ENCODE peak calls at places on chromosomes 3 and 15, in nine cellular contexts. Z is T-helper 9 cell; F is H54; J is effector CD4-positive, alpha-beta T cell; Q is HEK293T; H is stimulated activated CD4-positive, alpha-beta T cell treated with anti-CD3 and anti-CD28 coated beads, Interleukin-1b, Interleukin-23, amount 100 ng/mL, for 4 hours; M is RWPE2; L is WTC11; D is activated CD4-positive, alpha-beta T cell treated with anti-CD3 and anti-CD28 coated beads, Interleukin-2, amount 50 U/mL, for 1 hour. Y is an unnamed sample.

GRCh38 chr15:40439461-40440299 is 1.1 kb upstream of the BAHD1 start:
- DNase-seq in Z (peak), H (no peak), L (peak), J (no peak), Q (peak), F (peak), D (no peak), M (peak), Y (no peak)

GRCh38 chr3:59480486-59480995 is 430.7 kb upstream of the CFAP20DC start:
- DNase-seq in L (no peak), M (no peak), H (no peak), J (no peak), Z (no peak), F (no peak), D (no peak), Q (no peak), Y (no peak)

GRCh38 chr15:74906193-74906449 is 530 bp downstream of the FAM219B start:
- DNase-seq in L (no peak), Z (no peak), D (peak), Q (no peak), F (no peak), H (peak), J (no peak), M (no peak), Y (no peak)

GRCh38 chr15:99440551-99441426 is 125.0 kb upstream of the MEF2A start:
- DNase-seq in M (peak), Q (no peak), F (no peak), D (no peak), L (no peak), J (no peak), Z (no peak), H (no peak), Y (no peak)

GRCh38 chr3:105402287-105402801 is 35.6 kb downstream of the ALCAM start:
- DNase-seq in Z (no peak), L (no peak), D (no peak), F (peak), Q (no peak), J (no peak), M (peak), H (no peak), Y (no peak)

GRCh38 chr3:24129549-24129948 is 184.5 kb downstream of the NR1D2 start:
- DNase-seq in M (no peak), F (no peak), J (no peak), L (no peak), Z (no peak), D (no peak), H (no peak), Q (no peak), Y (no peak)

GRCh38 chr15:90903733-90904536 is 833 bp downstream of the MAN2A2 start:
- DNase-seq in D (no peak), M (no peak), J (no peak), Z (no peak), L (peak), F (no peak), H (no peak), Q (peak), Y (no peak)

GRCh38 chr3:55540579-55540978 is 53.5 kb upstream of the WNT5A start:
- DNase-seq in F (no peak), Z (no peak), J (no peak), M (no peak), D (no peak), Q (no peak), L (no peak), H (no peak), Y (no peak)

GRCh38 chr3:15347104-15347736 is 14.8 kb upstream of the SH3BP5 start:
- DNase-seq in F (no peak), H (no peak), J (no peak), L (no peak), D (no peak), Z (peak), M (no peak), Q (no peak), Y (no peak)

GRCh38 chr15:63968122-63968524 is 78.2 kb downstream of the DAPK2 start:
- DNase-seq in Q (no peak), M (no peak), J (no peak), L (no peak), F (no peak), H (no peak), D (no peak), Z (no peak), Y (no peak)

GRCh38 chr15:78207110-78207458 is 27.3 kb downstream of the ACSBG1 start:
- DNase-seq in H (no peak), J (no peak), F (no peak), D (no peak), Q (no peak), Z (no peak), M (no peak), L (no peak), Y (no peak)

GRCh38 chr3:46483799-46484198 is 14.0 kb upstream of the RTP3 start:
- DNase-seq in M (no peak), F (no peak), H (no peak), L (no peak), Z (no peak), D (no peak), Q (no peak), J (no peak), Y (no peak)

GRCh38 chr3:184725176-184725575 is 13.3 kb upstream of the MAGEF1 start:
- DNase-seq in F (no peak), L (no peak), Q (no peak), M (no peak), D (no peak), Z (no peak), H (no peak), J (no peak), Y (no peak)

GRCh38 chr3:132180337-132180791 is 136.8 kb upstream of the ACP3 start:
- DNase-seq in L (no peak), M (no peak), J (no peak), H (no peak), Q (peak), Z (no peak), D (no peak), F (peak), Y (no peak)

GRCh38 chr15:31814082-31814481 is 216.2 kb upstream of the CHRNA7 start:
- DNase-seq in J (no peak), Q (no peak), H (no peak), D (no peak), M (no peak), F (no peak), Z (no peak), L (no peak), Y (no peak)

GRCh38 chr15:73046073-73046472 is 6.2 kb upstream of the NEO1 start:
- DNase-seq in Q (no peak), M (no peak), L (no peak), F (no peak), J (no peak), D (no peak), H (no peak), Z (no peak), Y (no peak)

GRCh38 chr3:13583251-13584180 is 34.6 kb downstream of the FBLN2 start:
- DNase-seq in J (no peak), F (no peak), L (peak), H (no peak), M (no peak), Z (no peak), D (no peak), Q (no peak), Y (no peak)

GRCh38 chr15:41465822-41466421 is 27.8 kb upstream of the ITPKA start:
- DNase-seq in Z (no peak), D (peak), F (no peak), J (no peak), L (no peak), M (no peak), Q (peak), H (no peak), Y (no peak)

GRCh38 chr3:11853450-11853849 is 6.8 kb upstream of the TAMM41 start:
- DNase-seq in L (no peak), Q (no peak), H (no peak), D (no peak), Z (no peak), F (no peak), J (no peak), M (no peak), Y (no peak)

GRCh38 chr3:72281551-72281950 is 496.6 kb upstream of the PROK2 start:
- DNase-seq in Q (no peak), J (no peak), D (no peak), Z (no peak), M (no peak), F (no peak), L (no peak), H (no peak), Y (no peak)

GRCh38 chr15:77027697-77028450 is 32.9 kb downstream of the PSTPIP1 start:
- DNase-seq in L (peak), H (no peak), J (no peak), D (no peak), Q (no peak), Z (no peak), F (no peak), M (peak), Y (no peak)

GRCh38 chr3:33144433-33144832 is 30.6 kb downstream of the CRTAP start:
- DNase-seq in M (no peak), J (no peak), D (peak), Z (peak), Q (peak), F (no peak), H (peak), L (peak), Y (no peak)

GRCh38 chr3:187742351-187743171 is 2.7 kb downstream of the BCL6 start:
- DNase-seq in Q (no peak), D (no peak), M (no peak), H (no peak), F (no peak), L (no peak), J (no peak), Z (no peak), Y (no peak)

Y was measured in vagina.